ENCODE peak calls at places on chromosome 6, in six cellular contexts. L, W, A, D, X and E are unnamed samples.

GRCh38 chr6:163287626-163288025 is 126.9 kb upstream of the QKI start:
- DNase-seq in L (no peak), W (no peak), A (no peak), D (no peak), X (no peak), E (no peak)

GRCh38 chr6:124110514-124110913 is 306.8 kb downstream of the NKAIN2 start:
- DNase-seq in L (no peak), W (no peak), A (no peak), D (no peak), X (no peak), E (no peak)

GRCh38 chr6:31559958-31560696 is 12.0 kb upstream of the LTA start:
- DNase-seq in L (peak), W (peak), A (peak), D (no peak), X (no peak), E (no peak)

GRCh38 chr6:166512567-166512966 is 73.9 kb downstream of the RAMACL start:
- DNase-seq in L (no peak), W (no peak), A (no peak), D (no peak), X (no peak), E (no peak)

GRCh38 chr6:80404889-80405288 is 298.4 kb downstream of the BCKDHB start:
- DNase-seq in L (no peak), W (no peak), A (no peak), D (no peak), X (no peak), E (no peak)

GRCh38 chr6:34525431-34526175 is 30.5 kb downstream of the SPDEF start:
- DNase-seq in L (no peak), W (no peak), A (no peak), D (no peak), X (no peak), E (no peak)

GRCh38 chr6:132812756-132813172 is 1.6 kb upstream of the RPS12 start:
- DNase-seq in L (no peak), W (no peak), A (no peak), D (no peak), X (no peak), E (no peak)

GRCh38 chr6:151958332-151958731 is 150.8 kb downstream of the ESR1 start:
- DNase-seq in L (no peak), W (no peak), A (no peak), D (peak), X (no peak), E (no peak)

GRCh38 chr6:107209406-107209939 is 94.2 kb upstream of the BEND3 start:
- DNase-seq in L (no peak), W (no peak), A (no peak), D (no peak), X (no peak), E (no peak)

GRCh38 chr6:100426241-100426640 is 38.5 kb downstream of the SIM1 start:
- DNase-seq in L (no peak), W (no peak), A (no peak), D (no peak), X (peak), E (no peak)

GRCh38 chr6:98469146-98469545 is 365.2 kb upstream of the POU3F2 start:
- DNase-seq in L (no peak), W (no peak), A (no peak), D (peak), X (no peak), E (no peak)

GRCh38 chr6:444653-445275 is 53.2 kb downstream of the IRF4 start:
- DNase-seq in L (no peak), W (no peak), A (no peak), D (no peak), X (no peak), E (no peak)

GRCh38 chr6:160978141-160978926 is 13.2 kb upstream of the MAP3K4 start:
- DNase-seq in L (peak), W (peak), A (no peak), D (no peak), X (no peak), E (no peak)

GRCh38 chr6:25713802-25714201 is 40.7 kb upstream of the SLC17A4 start:
- DNase-seq in L (no peak), W (no peak), A (no peak), D (no peak), X (peak), E (no peak)

GRCh38 chr6:162078667-162079066 is 648.9 kb downstream of the PRKN start:
- DNase-seq in L (no peak), W (no peak), A (no peak), D (no peak), X (no peak), E (no peak)

GRCh38 chr6:105402981-105403935 is at the start of gene PREP:
- DNase-seq in L (peak), W (peak), A (peak), D (peak), X (no peak), E (peak)

GRCh38 chr6:121539537-121539936 is 104.1 kb downstream of the GJA1 start:
- DNase-seq in L (no peak), W (no peak), A (no peak), D (no peak), X (no peak), E (no peak)

GRCh38 chr6:17930321-17930993 is 57.0 kb downstream of the KIF13A start:
- DNase-seq in L (peak), W (peak), A (no peak), D (no peak), X (no peak), E (no peak)

GRCh38 chr6:141552031-141552430 is 580.7 kb upstream of the GJE1 start:
- DNase-seq in L (no peak), W (no peak), A (no peak), D (no peak), X (no peak), E (no peak)
- TF ChIP-seq CTCF in L (no peak), W (no peak), A (no peak), D (no peak), X (no peak), E (no peak)

GRCh38 chr6:85015396-85015990 is 251.1 kb upstream of the TBX18 start:
- DNase-seq in L (no peak), W (peak), A (no peak), D (peak), X (peak), E (peak)
- TF ChIP-seq CTCF in L (peak), W (peak), A (peak), D (peak), X (peak), E (peak)

DNA sequence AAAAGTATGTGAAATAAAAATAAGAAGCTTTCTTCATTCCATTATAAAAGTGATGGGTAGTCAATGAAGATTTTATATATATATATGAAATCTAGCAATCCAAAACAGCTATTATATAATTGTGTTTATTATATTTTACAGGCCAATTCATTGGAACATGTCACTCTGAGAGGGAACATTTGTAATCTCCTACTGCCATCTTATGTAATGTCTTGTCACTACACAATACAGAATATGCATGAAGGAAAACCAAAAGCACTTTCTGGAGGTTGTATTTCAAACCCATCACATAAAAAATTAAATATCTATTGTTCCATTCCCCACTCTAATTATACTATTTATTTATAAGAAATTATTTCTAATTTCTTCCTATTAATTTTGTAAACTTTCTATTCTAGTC is 31.5 kb upstream of the IRAK1BP1 start:
- DNase-seq in L (no peak), W (no peak), A (no peak), D (no peak), X (no peak), E (no peak)
- TF ChIP-seq CTCF in L (no peak), W (no peak), A (no peak), D (no peak), X (no peak), E (peak)

GRCh38 chr6:168071620-168072019 is 7.4 kb downstream of the FRMD1 start:
- DNase-seq in L (no peak), W (no peak), A (no peak), D (no peak), X (no peak), E (no peak)
- TF ChIP-seq CTCF in L (no peak), W (no peak), A (no peak), D (peak), X (no peak), E (no peak)

GRCh38 chr6:68400396-68400795 is 234.7 kb upstream of the ADGRB3 start:
- DNase-seq in L (no peak), W (no peak), A (no peak), D (no peak), X (no peak), E (no peak)
- TF ChIP-seq CTCF in L (no peak), W (no peak), A (no peak), D (no peak), X (no peak), E (no peak)